ENCODE peak calls at places on chromosomes 3 and 15, in eight cellular contexts. C is lung; T is CD8-positive, alpha-beta memory T cell; E is NCI-H187 treated with DMSO at 0.1 percent for 48 hours; X is retina; D is HT-29; Q is upper lobe of right lung; K is effector CD4-positive, alpha-beta T cell. Z is an unnamed sample.

GRCh38 chr15:96130734-96131133 is 199.8 kb upstream of the NR2F2 start:
- DNase-seq in X (no peak), E (no peak), Q (no peak), K (no peak), T (no peak), D (no peak), C (no peak), Z (no peak)

GRCh38 chr3:142040941-142041575 is 108.3 kb downstream of the TFDP2 start:
- DNase-seq in X (no peak), D (no peak), E (no peak), K (no peak), T (no peak), Q (no peak), C (no peak), Z (no peak)

GRCh38 chr3:194296448-194296831 is 54.7 kb downstream of the CPN2 start:
- DNase-seq in C (no peak), T (no peak), X (no peak), Q (peak; percentile 65), E (no peak), K (no peak), D (peak; percentile 77), Z (peak; percentile 51)

GRCh38 chr3:8413337-8413926 is 88.2 kb upstream of the LMCD1 start:
- DNase-seq in Q (no peak), C (no peak), D (no peak), T (no peak), X (no peak), K (no peak), E (no peak), Z (no peak)

GRCh38 chr3:12612514-12613226 is 51.2 kb downstream of the RAF1 start:
- DNase-seq in E (no peak), C (no peak), X (no peak), K (no peak), T (no peak), Q (no peak), D (no peak), Z (no peak)

GRCh38 chr3:59771760-59772159 is 721.9 kb upstream of the CFAP20DC start:
- DNase-seq in X (no peak), T (no peak), D (no peak), E (no peak), K (no peak), Q (no peak), C (no peak), Z (no peak)

GRCh38 chr3:146701246-146701645 is 96.1 kb upstream of the PLSCR5 start:
- DNase-seq in D (no peak), X (no peak), C (no peak), Q (no peak), K (no peak), T (no peak), E (no peak), Z (no peak)

GRCh38 chr3:39128951-39129350 is 21.5 kb downstream of the TTC21A start:
- DNase-seq in X (no peak), K (no peak), E (no peak), D (no peak), T (no peak), Q (no peak), C (no peak), Z (no peak)

GRCh38 chr3:9397331-9397910 is at the start of gene SETD5:
- DNase-seq in Q (peak; percentile 99), E (peak; percentile 39), X (peak; percentile 94), C (peak; percentile 98), D (peak; percentile 91), T (peak; percentile 99), K (peak; percentile 99), Z (peak; percentile 98)

GRCh38 chr3:134486577-134487041 is 752 bp downstream of the CEP63 start:
- DNase-seq in K (peak; percentile 30), T (peak; percentile 45), C (no peak), E (no peak), Q (no peak), D (peak; percentile 35), X (no peak), Z (no peak)

GRCh38 chr15:59887211-59887610 is 116.9 kb upstream of the FOXB1 start:
- DNase-seq in K (no peak), E (no peak), X (no peak), T (no peak), D (no peak), C (no peak), Q (no peak), Z (no peak)

GRCh38 chr3:198071602-198072285 is 111.7 kb downstream of the LMLN start:
- DNase-seq in Q (no peak), K (no peak), C (no peak), D (peak; percentile 87), E (no peak), X (no peak), T (no peak), Z (no peak)

GRCh38 chr3:195705081-195705991 is 15.4 kb upstream of the MUC20 start:
- DNase-seq in E (no peak), K (no peak), Q (no peak), C (no peak), T (no peak), D (no peak), X (no peak), Z (no peak)

GRCh38 chr3:183868804-183869203 is 15.9 kb downstream of the PARL start:
- DNase-seq in X (no peak), C (no peak), E (no peak), K (no peak), D (no peak), Q (no peak), T (no peak), Z (no peak)

GRCh38 chr3:36736327-36736726 is 28.0 kb downstream of the DCLK3 start:
- DNase-seq in D (no peak), T (no peak), Q (no peak), E (no peak), X (no peak), C (no peak), K (no peak), Z (no peak)

GRCh38 chr3:143901105-143901504 is 52.8 kb upstream of the SLC9A9 start:
- DNase-seq in T (no peak), D (no peak), C (no peak), X (no peak), Q (no peak), K (no peak), E (no peak), Z (no peak)

GRCh38 chr15:78810377-78811123 is 714 bp downstream of the ADAMTS7 start:
- DNase-seq in K (no peak), T (peak; percentile 11), X (peak; percentile 84), E (no peak), C (peak; percentile 54), D (peak; percentile 58), Q (peak; percentile 78), Z (no peak)

GRCh38 chr3:187017511-187018230 is 87.3 kb downstream of the ST6GAL1 start:
- DNase-seq in K (no peak), T (no peak), D (no peak), Q (no peak), C (no peak), E (no peak), X (no peak), Z (no peak)

GRCh38 chr15:79682285-79682684 is 214.5 kb downstream of the MTHFS start:
- DNase-seq in X (no peak), Q (no peak), C (no peak), D (no peak), T (no peak), K (no peak), E (no peak), Z (peak; percentile 12)

GRCh38 chr3:190041333-190042041 is 79.2 kb downstream of the P3H2 start:
- DNase-seq in D (no peak), E (no peak), Q (no peak), T (no peak), X (no peak), K (no peak), C (no peak), Z (no peak)

GRCh38 chr3:160704006-160704405 is 27.0 kb downstream of the ARL14 start:
- DNase-seq in Q (no peak), E (no peak), T (no peak), C (no peak), K (no peak), X (no peak), D (no peak), Z (no peak)

GRCh38 chr3:12869025-12869695 is 27.8 kb upstream of the RPL32 start:
- DNase-seq in E (no peak), T (no peak), X (peak; percentile 70), D (no peak), Q (peak; percentile 82), C (peak; percentile 46), K (no peak), Z (peak; percentile 53)

GRCh38 chr15:63971427-63971805 is 74.9 kb downstream of the DAPK2 start:
- DNase-seq in D (no peak), T (peak; percentile 19), E (no peak), Q (no peak), C (no peak), K (peak; percentile 23), X (no peak), Z (no peak)

GRCh38 chr15:58572521-58572920 is 140.7 kb downstream of the LIPC start:
- DNase-seq in X (no peak), K (no peak), C (no peak), E (no peak), Q (no peak), T (no peak), D (no peak), Z (no peak)

GRCh38 chr3:45939341-45939771 is 3.9 kb upstream of the CXCR6 start:
- DNase-seq in Q (no peak), E (no peak), D (no peak), C (no peak), X (no peak), T (no peak), K (no peak), Z (no peak)

GRCh38 chr3:59313365-59313764 is 263.5 kb upstream of the CFAP20DC start:
- DNase-seq in E (no peak), D (peak; percentile 7), C (no peak), X (no peak), Q (peak; percentile 69), K (no peak), T (peak; percentile 15), Z (peak; percentile 43)

GRCh38 chr3:196514350-196514716 is 813 bp downstream of the SMCO1 start:
- DNase-seq in K (no peak), E (no peak), T (no peak), C (no peak), Q (no peak), X (no peak), D (no peak), Z (no peak)

GRCh38 chr15:25846377-25846776 is 16.8 kb downstream of the ATP10A start:
- DNase-seq in E (no peak), C (no peak), X (peak; percentile 3), D (no peak), Q (no peak), K (peak; percentile 50), T (peak; percentile 51), Z (no peak)

GRCh38 chr3:195208183-195208582 is 62.8 kb downstream of the XXYLT1 start:
- DNase-seq in X (no peak), E (no peak), D (no peak), K (no peak), Q (peak; percentile 29), T (no peak), C (peak; percentile 15), Z (peak; percentile 3)

GRCh38 chr3:16840111-16840444 is 44.7 kb upstream of the PLCL2 start:
- DNase-seq in T (no peak), X (no peak), C (no peak), K (no peak), E (no peak), D (no peak), Q (no peak), Z (no peak)

GRCh38 chr3:64853456-64853855 is 165.7 kb upstream of the ADAMTS9 start:
- DNase-seq in K (no peak), X (no peak), D (no peak), T (no peak), C (no peak), Q (no peak), E (no peak), Z (no peak)